ENCODE peak calls at places on chromosomes 1 and 21, in five cellular contexts. One of them, this sample, is unnamed.

GRCh38 chr1:89910780-89911179 is 84.1 kb upstream of the ZNF326 start:
- DNase-seq in NB4: no peak
- DNase-seq in stomach: no peak
- DNase-seq in cardiac fibroblast: peak
- DNase-seq in OCI-LY7: no peak
- DNase-seq in this sample: no peak

GRCh38 chr1:53589043-53589887 is 130.1 kb downstream of the DMRTB1 start:
- DNase-seq in cardiac fibroblast: no peak
- DNase-seq in stomach: peak
- DNase-seq in OCI-LY7: no peak
- DNase-seq in NB4: no peak
- DNase-seq in this sample: no peak

GRCh38 chr1:64090436-64090835 is 113.0 kb upstream of the UBE2U start:
- DNase-seq in NB4: no peak
- DNase-seq in cardiac fibroblast: no peak
- DNase-seq in stomach: no peak
- DNase-seq in OCI-LY7: no peak
- DNase-seq in this sample: no peak

GRCh38 chr1:183841950-183842816 is 37.3 kb downstream of the RGL1 start:
- DNase-seq in stomach: no peak
- DNase-seq in cardiac fibroblast: peak
- DNase-seq in NB4: no peak
- DNase-seq in OCI-LY7: no peak
- DNase-seq in this sample: peak

GRCh38 chr1:150981805-150982712 is at the start of gene ANXA9:
- DNase-seq in NB4: peak
- DNase-seq in OCI-LY7: no peak
- DNase-seq in stomach: peak
- DNase-seq in cardiac fibroblast: no peak
- DNase-seq in this sample: peak

GRCh38 chr21:14942801-14943490 is 121.9 kb downstream of the NRIP1 start:
- DNase-seq in OCI-LY7: no peak
- DNase-seq in NB4: no peak
- DNase-seq in stomach: no peak
- DNase-seq in cardiac fibroblast: peak
- DNase-seq in this sample: no peak

GRCh38 chr1:65904681-65905083 is 112.0 kb downstream of the PDE4B start:
- DNase-seq in cardiac fibroblast: peak
- DNase-seq in stomach: no peak
- DNase-seq in OCI-LY7: no peak
- DNase-seq in NB4: no peak
- DNase-seq in this sample: no peak

GRCh38 chr1:16152521-16153087 is 3.3 kb downstream of the EPHA2 start:
- DNase-seq in cardiac fibroblast: no peak
- DNase-seq in NB4: no peak
- DNase-seq in OCI-LY7: no peak
- DNase-seq in stomach: no peak
- DNase-seq in this sample: no peak

GRCh38 chr1:87335175-87335992 is 6.7 kb downstream of the LMO4 start:
- DNase-seq in NB4: peak
- DNase-seq in OCI-LY7: peak
- DNase-seq in stomach: peak
- DNase-seq in cardiac fibroblast: peak
- DNase-seq in this sample: peak

GRCh38 chr1:172766462-172766861 is 107.6 kb downstream of the FASLG start:
- DNase-seq in NB4: no peak
- DNase-seq in cardiac fibroblast: no peak
- DNase-seq in OCI-LY7: no peak
- DNase-seq in stomach: no peak
- DNase-seq in this sample: no peak

GRCh38 chr1:96374076-96374762 is 347.4 kb upstream of the PTBP2 start:
- DNase-seq in stomach: no peak
- DNase-seq in OCI-LY7: no peak
- DNase-seq in cardiac fibroblast: peak
- DNase-seq in NB4: no peak
- DNase-seq in this sample: no peak

GRCh38 chr1:116942344-116942743 is 32.6 kb downstream of the PTGFRN start:
- DNase-seq in cardiac fibroblast: no peak
- DNase-seq in OCI-LY7: no peak
- DNase-seq in stomach: no peak
- DNase-seq in NB4: no peak
- DNase-seq in this sample: no peak

GRCh38 chr1:6420594-6421042 is 899 bp upstream of the HES2 start:
- DNase-seq in OCI-LY7: no peak
- DNase-seq in stomach: no peak
- DNase-seq in NB4: peak
- DNase-seq in cardiac fibroblast: no peak
- DNase-seq in this sample: no peak

GRCh38 chr1:214864896-214865688 is 217.4 kb upstream of the KCNK2 start:
- DNase-seq in NB4: no peak
- DNase-seq in OCI-LY7: no peak
- DNase-seq in cardiac fibroblast: peak
- DNase-seq in stomach: no peak
- DNase-seq in this sample: no peak

GRCh38 chr1:48906729-48907128 is 130.0 kb upstream of the BEND5 start:
- DNase-seq in NB4: no peak
- DNase-seq in cardiac fibroblast: no peak
- DNase-seq in OCI-LY7: no peak
- DNase-seq in stomach: no peak
- DNase-seq in this sample: no peak

GRCh38 chr1:208117410-208117809 is 126.8 kb downstream of the PLXNA2 start:
- DNase-seq in OCI-LY7: no peak
- DNase-seq in cardiac fibroblast: no peak
- DNase-seq in NB4: no peak
- DNase-seq in stomach: no peak
- DNase-seq in this sample: no peak

GRCh38 chr1:95625224-95625623 is 391.2 kb downstream of the RWDD3 start:
- DNase-seq in cardiac fibroblast: no peak
- DNase-seq in OCI-LY7: no peak
- DNase-seq in NB4: no peak
- DNase-seq in stomach: no peak
- DNase-seq in this sample: no peak

GRCh38 chr1:111366256-111366655 is 61.3 kb downstream of the OVGP1 start:
- DNase-seq in cardiac fibroblast: peak
- DNase-seq in NB4: no peak
- DNase-seq in OCI-LY7: no peak
- DNase-seq in stomach: no peak
- DNase-seq in this sample: no peak

GRCh38 chr1:182698977-182699672 is 14.7 kb upstream of the RGS8 start:
- DNase-seq in OCI-LY7: no peak
- DNase-seq in stomach: no peak
- DNase-seq in NB4: no peak
- DNase-seq in cardiac fibroblast: peak
- DNase-seq in this sample: no peak

GRCh38 chr1:215530401-215530984 is 36.6 kb upstream of the KCTD3 start:
- DNase-seq in OCI-LY7: no peak
- DNase-seq in NB4: peak
- DNase-seq in cardiac fibroblast: peak
- DNase-seq in stomach: no peak
- DNase-seq in this sample: no peak

DNA sequence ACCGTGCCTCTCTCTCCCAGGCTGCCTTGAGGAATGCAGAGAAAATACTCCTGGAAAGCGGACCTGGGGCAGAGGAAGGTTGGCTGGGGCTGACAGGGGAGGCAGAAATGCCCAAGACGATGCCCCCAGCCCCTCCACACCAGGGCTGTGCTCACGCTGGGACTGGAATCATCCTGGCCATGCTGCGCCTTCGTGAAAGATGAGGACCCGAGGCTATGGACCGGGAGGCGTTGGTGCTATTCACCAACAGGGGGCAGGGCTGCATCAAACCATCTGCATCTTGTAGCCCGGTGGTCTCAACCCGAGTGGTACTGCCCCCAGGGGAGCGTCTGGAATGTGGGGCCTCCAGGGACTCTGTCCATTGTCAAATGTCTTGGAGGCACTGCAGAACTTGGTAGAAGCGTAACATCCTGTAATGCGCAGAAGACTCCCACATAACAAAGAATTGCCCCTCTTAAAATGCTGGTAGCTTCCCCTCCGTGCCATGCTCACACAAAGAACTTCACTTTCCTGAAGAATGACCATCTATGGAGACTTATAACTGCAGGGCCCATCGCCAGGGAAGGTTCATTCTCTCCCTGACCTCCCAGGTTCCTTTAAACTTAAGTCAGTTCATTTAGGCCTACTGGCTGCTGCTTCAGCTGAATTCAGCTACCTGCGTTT is 251.2 kb downstream of the RRAGC start:
- DNase-seq in cardiac fibroblast: peak
- DNase-seq in OCI-LY7: peak
- DNase-seq in NB4: peak
- DNase-seq in stomach: no peak
- DNase-seq in this sample: peak
- TF ChIP-seq CTCF in cardiac fibroblast: no peak
- TF ChIP-seq CTCF in OCI-LY7: peak
- TF ChIP-seq CTCF in NB4: peak
- TF ChIP-seq CTCF in stomach: peak
- TF ChIP-seq CTCF in this sample: peak

GRCh38 chr1:26177182-26177684 is at the start of gene CNKSR1:
- DNase-seq in NB4: no peak
- DNase-seq in cardiac fibroblast: no peak
- DNase-seq in OCI-LY7: no peak
- DNase-seq in stomach: peak
- DNase-seq in this sample: no peak
- TF ChIP-seq CTCF in NB4: no peak
- TF ChIP-seq CTCF in cardiac fibroblast: no peak
- TF ChIP-seq CTCF in OCI-LY7: no peak
- TF ChIP-seq CTCF in stomach: no peak
- TF ChIP-seq CTCF in this sample: no peak

DNA sequence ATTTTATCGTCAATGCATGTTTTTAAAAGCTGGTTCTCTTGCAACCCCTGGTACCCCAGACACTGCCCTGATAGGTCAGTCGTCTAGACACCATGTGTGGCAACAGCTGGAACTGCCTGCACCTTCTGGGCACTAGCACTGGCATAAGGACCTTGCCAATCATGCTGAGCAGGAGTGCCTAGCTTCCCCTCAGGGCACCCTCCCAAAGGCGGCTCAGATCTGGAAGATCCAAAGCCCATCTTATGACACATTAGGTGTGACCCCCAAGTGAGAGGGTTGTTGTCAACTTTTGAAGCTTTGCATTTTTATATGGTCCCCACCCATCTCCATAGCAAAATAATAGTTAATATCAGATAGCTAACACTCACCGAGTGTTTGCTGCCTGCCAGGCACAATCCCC is 26.0 kb downstream of the EXOC8 start:
- DNase-seq in NB4: no peak
- DNase-seq in OCI-LY7: no peak
- DNase-seq in cardiac fibroblast: no peak
- DNase-seq in stomach: no peak
- DNase-seq in this sample: no peak
- TF ChIP-seq CTCF in NB4: no peak
- TF ChIP-seq CTCF in OCI-LY7: no peak
- TF ChIP-seq CTCF in cardiac fibroblast: no peak
- TF ChIP-seq CTCF in stomach: no peak
- TF ChIP-seq CTCF in this sample: no peak

DNA sequence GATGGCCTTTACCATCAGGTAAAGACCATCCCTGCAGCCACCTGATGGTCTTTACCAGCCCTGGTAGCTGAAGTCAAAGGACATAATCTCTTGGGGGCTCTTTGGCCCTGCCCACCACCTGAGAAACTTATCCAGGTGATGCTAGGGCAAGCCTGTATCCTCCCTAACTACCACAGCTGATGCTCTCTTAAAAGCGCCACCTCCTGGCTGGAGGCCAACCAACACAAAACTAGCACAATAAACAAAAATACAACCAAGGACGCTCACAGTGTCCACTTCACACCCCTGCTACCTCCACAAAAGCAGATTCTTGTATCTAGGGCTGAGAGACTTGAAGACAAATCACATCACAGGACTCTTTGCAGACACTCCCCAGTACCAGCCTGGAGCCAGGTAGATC is 357.1 kb upstream of the POU3F1 start:
- DNase-seq in NB4: no peak
- DNase-seq in OCI-LY7: peak
- DNase-seq in stomach: no peak
- DNase-seq in cardiac fibroblast: no peak
- DNase-seq in this sample: no peak
- TF ChIP-seq CTCF in NB4: no peak
- TF ChIP-seq CTCF in OCI-LY7: peak
- TF ChIP-seq CTCF in stomach: no peak
- TF ChIP-seq CTCF in cardiac fibroblast: no peak
- TF ChIP-seq CTCF in this sample: no peak

GRCh38 chr1:200262326-200262965 is 147.4 kb downstream of the ZNF281 start:
- DNase-seq in cardiac fibroblast: no peak
- DNase-seq in OCI-LY7: peak
- DNase-seq in NB4: no peak
- DNase-seq in stomach: no peak
- DNase-seq in this sample: peak

GRCh38 chr1:200263203-200263602 is 146.6 kb downstream of the ZNF281 start:
- DNase-seq in OCI-LY7: no peak
- DNase-seq in stomach: no peak
- DNase-seq in NB4: no peak
- DNase-seq in cardiac fibroblast: no peak
- DNase-seq in this sample: no peak

GRCh38 chr1:200257235-200257634 is 152.6 kb downstream of the ZNF281 start:
- DNase-seq in NB4: no peak
- DNase-seq in stomach: no peak
- DNase-seq in OCI-LY7: no peak
- DNase-seq in cardiac fibroblast: no peak
- DNase-seq in this sample: no peak

GRCh38 chr1:200260587-200261335 is 149.1 kb downstream of the ZNF281 start:
- DNase-seq in cardiac fibroblast: no peak
- DNase-seq in NB4: no peak
- DNase-seq in stomach: no peak
- DNase-seq in OCI-LY7: no peak
- DNase-seq in this sample: no peak

DNA sequence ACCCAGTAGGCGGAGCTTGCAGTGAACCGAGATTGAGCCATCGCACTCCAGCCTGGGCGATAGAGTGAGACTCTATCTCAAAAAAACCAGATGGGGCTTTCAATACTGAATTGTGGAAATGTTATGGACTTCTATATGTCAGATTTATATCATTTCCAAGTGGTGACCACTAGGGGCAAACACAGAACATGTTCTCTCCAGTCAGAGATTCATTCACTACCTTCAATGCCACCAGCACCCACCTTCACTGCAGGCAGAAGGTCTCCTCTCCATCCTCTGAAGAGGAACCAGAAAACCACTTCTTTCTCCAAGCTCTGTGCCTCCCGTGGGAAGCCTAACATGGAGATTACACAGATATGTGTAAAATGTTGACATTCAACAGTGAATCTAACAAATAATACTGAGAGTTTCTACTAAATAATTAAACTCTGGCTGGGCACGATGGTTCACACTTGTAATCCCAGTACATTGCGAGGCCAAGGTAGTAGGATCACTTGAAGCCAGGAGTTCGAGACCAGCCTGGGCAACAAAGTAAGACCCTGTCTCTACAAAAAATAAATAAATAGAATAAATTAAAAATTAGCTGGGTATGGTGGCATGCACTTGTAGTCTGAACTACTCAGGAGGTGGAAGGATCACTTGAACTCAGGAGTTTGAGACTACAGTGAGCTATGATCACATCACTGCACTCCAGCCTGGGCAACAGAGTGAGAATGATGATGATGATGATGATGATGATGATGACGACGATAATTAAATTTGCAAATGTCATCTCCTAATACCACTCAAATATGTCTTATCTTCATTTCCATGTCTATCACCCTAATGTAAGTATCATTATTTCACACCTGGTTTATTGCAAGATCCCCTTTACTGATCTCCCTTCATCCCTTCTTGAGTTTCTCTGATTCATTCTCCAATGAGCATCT is 151.1 kb downstream of the ZNF281 start:
- DNase-seq in NB4: peak
- DNase-seq in OCI-LY7: peak
- DNase-seq in cardiac fibroblast: peak
- DNase-seq in stomach: no peak
- DNase-seq in this sample: peak
- TF ChIP-seq CTCF in NB4: peak
- TF ChIP-seq CTCF in OCI-LY7: peak
- TF ChIP-seq CTCF in cardiac fibroblast: peak
- TF ChIP-seq CTCF in stomach: no peak
- TF ChIP-seq CTCF in this sample: no peak